ENCODE peak calls at places on chromosomes 16 and 17, in six cellular contexts. One of them, this sample, is unnamed.

GRCh38 chr16:10805362-10805761 is 13.2 kb downstream of the TVP23A start:
- DNase-seq in activated CD4-positive, alpha-beta T cell treated with anti-CD3 and anti-CD28 coated beads, Interleukin-2, amount 50 U/mL, for 48 hours: no peak
- DNase-seq in mucosa of gallbladder: no peak
- DNase-seq in C1 segment of cervical spinal cord: no peak
- DNase-seq in skeletal muscle cell: no peak
- DNase-seq in NCI-H524: no peak
- DNase-seq in this sample: no peak

GRCh38 chr17:1186214-1186820 is 6.5 kb upstream of the ABR start:
- DNase-seq in activated CD4-positive, alpha-beta T cell treated with anti-CD3 and anti-CD28 coated beads, Interleukin-2, amount 50 U/mL, for 48 hours: no peak
- DNase-seq in mucosa of gallbladder: no peak
- DNase-seq in C1 segment of cervical spinal cord: peak; percentile 40
- DNase-seq in skeletal muscle cell: no peak
- DNase-seq in NCI-H524: no peak
- DNase-seq in this sample: no peak

GRCh38 chr17:70047619-70048018 is 27.4 kb upstream of the KCNJ16 start:
- DNase-seq in activated CD4-positive, alpha-beta T cell treated with anti-CD3 and anti-CD28 coated beads, Interleukin-2, amount 50 U/mL, for 48 hours: no peak
- DNase-seq in mucosa of gallbladder: no peak
- DNase-seq in C1 segment of cervical spinal cord: no peak
- DNase-seq in skeletal muscle cell: no peak
- DNase-seq in NCI-H524: no peak
- DNase-seq in this sample: no peak

GRCh38 chr16:76583466-76583865 is 306.3 kb downstream of the CNTNAP4 start:
- DNase-seq in activated CD4-positive, alpha-beta T cell treated with anti-CD3 and anti-CD28 coated beads, Interleukin-2, amount 50 U/mL, for 48 hours: no peak
- DNase-seq in mucosa of gallbladder: no peak
- DNase-seq in C1 segment of cervical spinal cord: no peak
- DNase-seq in skeletal muscle cell: no peak
- DNase-seq in NCI-H524: peak; percentile 96
- DNase-seq in this sample: no peak

GRCh38 chr17:18920911-18921441 is 31.0 kb upstream of the SLC5A10 start:
- DNase-seq in activated CD4-positive, alpha-beta T cell treated with anti-CD3 and anti-CD28 coated beads, Interleukin-2, amount 50 U/mL, for 48 hours: no peak
- DNase-seq in mucosa of gallbladder: no peak
- DNase-seq in C1 segment of cervical spinal cord: no peak
- DNase-seq in skeletal muscle cell: no peak
- DNase-seq in NCI-H524: no peak
- DNase-seq in this sample: no peak

GRCh38 chr16:82040296-82040695 is 5.2 kb downstream of the HSD17B2 start:
- DNase-seq in activated CD4-positive, alpha-beta T cell treated with anti-CD3 and anti-CD28 coated beads, Interleukin-2, amount 50 U/mL, for 48 hours: no peak
- DNase-seq in mucosa of gallbladder: no peak
- DNase-seq in C1 segment of cervical spinal cord: no peak
- DNase-seq in skeletal muscle cell: no peak
- DNase-seq in NCI-H524: no peak
- DNase-seq in this sample: no peak

GRCh38 chr16:30444231-30445148 is 1.2 kb downstream of the SEPHS2 start:
- DNase-seq in activated CD4-positive, alpha-beta T cell treated with anti-CD3 and anti-CD28 coated beads, Interleukin-2, amount 50 U/mL, for 48 hours: no peak
- DNase-seq in mucosa of gallbladder: no peak
- DNase-seq in C1 segment of cervical spinal cord: no peak
- DNase-seq in skeletal muscle cell: no peak
- DNase-seq in NCI-H524: no peak
- DNase-seq in this sample: no peak

GRCh38 chr16:73024571-73025105 is 23.3 kb downstream of the ZFHX3 start:
- DNase-seq in activated CD4-positive, alpha-beta T cell treated with anti-CD3 and anti-CD28 coated beads, Interleukin-2, amount 50 U/mL, for 48 hours: no peak
- DNase-seq in mucosa of gallbladder: no peak
- DNase-seq in C1 segment of cervical spinal cord: no peak
- DNase-seq in skeletal muscle cell: no peak
- DNase-seq in NCI-H524: no peak
- DNase-seq in this sample: no peak

GRCh38 chr16:84648595-84649510 is 542 bp downstream of the KLHL36 start:
- DNase-seq in activated CD4-positive, alpha-beta T cell treated with anti-CD3 and anti-CD28 coated beads, Interleukin-2, amount 50 U/mL, for 48 hours: peak; percentile 43
- DNase-seq in mucosa of gallbladder: peak; percentile 29
- DNase-seq in C1 segment of cervical spinal cord: peak; percentile 17
- DNase-seq in skeletal muscle cell: no peak
- DNase-seq in NCI-H524: no peak
- DNase-seq in this sample: no peak

GRCh38 chr17:48011405-48012150 is 26.0 kb downstream of the COPZ2 start:
- DNase-seq in activated CD4-positive, alpha-beta T cell treated with anti-CD3 and anti-CD28 coated beads, Interleukin-2, amount 50 U/mL, for 48 hours: peak; percentile 41
- DNase-seq in mucosa of gallbladder: no peak
- DNase-seq in C1 segment of cervical spinal cord: no peak
- DNase-seq in skeletal muscle cell: no peak
- DNase-seq in NCI-H524: peak; percentile 57
- DNase-seq in this sample: no peak

GRCh38 chr17:8288336-8289102 is at the start of gene RANGRF:
- DNase-seq in activated CD4-positive, alpha-beta T cell treated with anti-CD3 and anti-CD28 coated beads, Interleukin-2, amount 50 U/mL, for 48 hours: peak; percentile 86
- DNase-seq in mucosa of gallbladder: peak; percentile 92
- DNase-seq in C1 segment of cervical spinal cord: peak; percentile 84
- DNase-seq in skeletal muscle cell: peak; percentile 46
- DNase-seq in NCI-H524: peak; percentile 22
- DNase-seq in this sample: no peak

GRCh38 chr17:21005803-21006202 is 37.0 kb downstream of the USP22 start:
- DNase-seq in activated CD4-positive, alpha-beta T cell treated with anti-CD3 and anti-CD28 coated beads, Interleukin-2, amount 50 U/mL, for 48 hours: no peak
- DNase-seq in mucosa of gallbladder: no peak
- DNase-seq in C1 segment of cervical spinal cord: no peak
- DNase-seq in skeletal muscle cell: no peak
- DNase-seq in NCI-H524: no peak
- DNase-seq in this sample: no peak

GRCh38 chr16:85365120-85365519 is 248.0 kb upstream of the GSE1 start:
- DNase-seq in activated CD4-positive, alpha-beta T cell treated with anti-CD3 and anti-CD28 coated beads, Interleukin-2, amount 50 U/mL, for 48 hours: no peak
- DNase-seq in mucosa of gallbladder: no peak
- DNase-seq in C1 segment of cervical spinal cord: no peak
- DNase-seq in skeletal muscle cell: no peak
- DNase-seq in NCI-H524: no peak
- DNase-seq in this sample: no peak

GRCh38 chr16:80569440-80570105 is 28.8 kb downstream of the DYNLRB2 start:
- DNase-seq in activated CD4-positive, alpha-beta T cell treated with anti-CD3 and anti-CD28 coated beads, Interleukin-2, amount 50 U/mL, for 48 hours: peak; percentile 77
- DNase-seq in mucosa of gallbladder: no peak
- DNase-seq in C1 segment of cervical spinal cord: no peak
- DNase-seq in skeletal muscle cell: peak; percentile 39
- DNase-seq in NCI-H524: no peak
- DNase-seq in this sample: no peak

GRCh38 chr16:88393034-88393433 is 10.3 kb downstream of the ZNF469 start:
- DNase-seq in activated CD4-positive, alpha-beta T cell treated with anti-CD3 and anti-CD28 coated beads, Interleukin-2, amount 50 U/mL, for 48 hours: no peak
- DNase-seq in mucosa of gallbladder: peak; percentile 62
- DNase-seq in C1 segment of cervical spinal cord: peak; percentile 46
- DNase-seq in skeletal muscle cell: no peak
- DNase-seq in NCI-H524: no peak
- DNase-seq in this sample: no peak

GRCh38 chr16:21075252-21075651 is 75.4 kb downstream of the DNAH3 start:
- DNase-seq in activated CD4-positive, alpha-beta T cell treated with anti-CD3 and anti-CD28 coated beads, Interleukin-2, amount 50 U/mL, for 48 hours: no peak
- DNase-seq in mucosa of gallbladder: no peak
- DNase-seq in C1 segment of cervical spinal cord: no peak
- DNase-seq in skeletal muscle cell: no peak
- DNase-seq in NCI-H524: no peak
- DNase-seq in this sample: no peak

GRCh38 chr16:12801511-12802042 is 2.1 kb downstream of the CPPED1 start:
- DNase-seq in activated CD4-positive, alpha-beta T cell treated with anti-CD3 and anti-CD28 coated beads, Interleukin-2, amount 50 U/mL, for 48 hours: no peak
- DNase-seq in mucosa of gallbladder: no peak
- DNase-seq in C1 segment of cervical spinal cord: no peak
- DNase-seq in skeletal muscle cell: peak; percentile 91
- DNase-seq in NCI-H524: no peak
- DNase-seq in this sample: no peak